ENCODE peak calls at places on chromosomes 12 and 14, in five cellular contexts. One of them, this sample, is unnamed.

GRCh38 chr14:97456958-97457357 is 659.8 kb downstream of the VRK1 start:
- DNase-seq in iPS-NIHi11: no peak
- DNase-seq in NCI-H510A treated with DMSO at 0.1 percent for 48 hours: no peak
- DNase-seq in HTR-8/SVneo: no peak
- DNase-seq in PC-9: no peak
- DNase-seq in this sample: no peak

GRCh38 chr12:12010277-12011031 is 60.3 kb upstream of the BCL2L14 start:
- DNase-seq in HTR-8/SVneo: peak
- DNase-seq in PC-9: no peak
- DNase-seq in NCI-H510A treated with DMSO at 0.1 percent for 48 hours: no peak
- DNase-seq in iPS-NIHi11: no peak
- DNase-seq in this sample: no peak

GRCh38 chr12:11702959-11703358 is 53.5 kb downstream of the ETV6 start:
- DNase-seq in iPS-NIHi11: no peak
- DNase-seq in NCI-H510A treated with DMSO at 0.1 percent for 48 hours: no peak
- DNase-seq in PC-9: no peak
- DNase-seq in HTR-8/SVneo: no peak
- DNase-seq in this sample: no peak

GRCh38 chr14:90487031-90487430 is 90.2 kb downstream of the CALM1 start:
- DNase-seq in iPS-NIHi11: no peak
- DNase-seq in NCI-H510A treated with DMSO at 0.1 percent for 48 hours: peak
- DNase-seq in PC-9: no peak
- DNase-seq in HTR-8/SVneo: no peak
- DNase-seq in this sample: no peak

GRCh38 chr12:100473050-100473715 is 483 bp upstream of the NR1H4 start:
- DNase-seq in NCI-H510A treated with DMSO at 0.1 percent for 48 hours: no peak
- DNase-seq in iPS-NIHi11: no peak
- DNase-seq in PC-9: no peak
- DNase-seq in HTR-8/SVneo: no peak
- DNase-seq in this sample: no peak

GRCh38 chr12:118436986-118437385 is 60.6 kb downstream of the SUDS3 start:
- DNase-seq in iPS-NIHi11: no peak
- DNase-seq in NCI-H510A treated with DMSO at 0.1 percent for 48 hours: no peak
- DNase-seq in PC-9: no peak
- DNase-seq in HTR-8/SVneo: peak
- DNase-seq in this sample: peak

GRCh38 chr12:62817556-62818271 is 117.2 kb downstream of the PPM1H start:
- DNase-seq in PC-9: no peak
- DNase-seq in HTR-8/SVneo: no peak
- DNase-seq in iPS-NIHi11: no peak
- DNase-seq in NCI-H510A treated with DMSO at 0.1 percent for 48 hours: peak
- DNase-seq in this sample: no peak

GRCh38 chr14:100857196-100857922 is 31.4 kb downstream of the MEG3 start:
- DNase-seq in iPS-NIHi11: no peak
- DNase-seq in PC-9: no peak
- DNase-seq in NCI-H510A treated with DMSO at 0.1 percent for 48 hours: peak
- DNase-seq in HTR-8/SVneo: no peak
- DNase-seq in this sample: no peak

GRCh38 chr12:3284411-3284810 is 206.6 kb upstream of the PRMT8 start:
- DNase-seq in iPS-NIHi11: no peak
- DNase-seq in PC-9: no peak
- DNase-seq in NCI-H510A treated with DMSO at 0.1 percent for 48 hours: no peak
- DNase-seq in HTR-8/SVneo: no peak
- DNase-seq in this sample: no peak

GRCh38 chr14:92615451-92615850 is 101.9 kb downstream of the RIN3 start:
- DNase-seq in NCI-H510A treated with DMSO at 0.1 percent for 48 hours: no peak
- DNase-seq in iPS-NIHi11: no peak
- DNase-seq in HTR-8/SVneo: no peak
- DNase-seq in PC-9: peak
- DNase-seq in this sample: no peak

GRCh38 chr14:51394391-51394790 is 154.3 kb downstream of the TMX1 start:
- DNase-seq in HTR-8/SVneo: no peak
- DNase-seq in iPS-NIHi11: no peak
- DNase-seq in PC-9: no peak
- DNase-seq in NCI-H510A treated with DMSO at 0.1 percent for 48 hours: no peak
- DNase-seq in this sample: no peak

GRCh38 chr12:79689041-79689476 is 1.7 kb downstream of the PAWR start:
- DNase-seq in iPS-NIHi11: no peak
- DNase-seq in NCI-H510A treated with DMSO at 0.1 percent for 48 hours: peak
- DNase-seq in PC-9: no peak
- DNase-seq in HTR-8/SVneo: no peak
- DNase-seq in this sample: peak

GRCh38 chr12:122097641-122098364 is 19.2 kb downstream of the MLXIP start:
- DNase-seq in PC-9: peak
- DNase-seq in iPS-NIHi11: no peak
- DNase-seq in HTR-8/SVneo: no peak
- DNase-seq in NCI-H510A treated with DMSO at 0.1 percent for 48 hours: peak
- DNase-seq in this sample: no peak

GRCh38 chr14:45716506-45716905 is 463.5 kb upstream of the MIS18BP1 start:
- DNase-seq in NCI-H510A treated with DMSO at 0.1 percent for 48 hours: no peak
- DNase-seq in iPS-NIHi11: peak
- DNase-seq in PC-9: no peak
- DNase-seq in HTR-8/SVneo: no peak
- DNase-seq in this sample: no peak

GRCh38 chr14:60722163-60722835 is 1.9 kb downstream of the SIX4 start:
- DNase-seq in PC-9: peak
- DNase-seq in HTR-8/SVneo: peak
- DNase-seq in NCI-H510A treated with DMSO at 0.1 percent for 48 hours: peak
- DNase-seq in iPS-NIHi11: peak
- DNase-seq in this sample: peak

GRCh38 chr14:89422952-89423345 is 5.9 kb upstream of the FOXN3 start:
- DNase-seq in PC-9: no peak
- DNase-seq in iPS-NIHi11: no peak
- DNase-seq in NCI-H510A treated with DMSO at 0.1 percent for 48 hours: no peak
- DNase-seq in HTR-8/SVneo: no peak
- DNase-seq in this sample: no peak

GRCh38 chr12:13668880-13669279 is 312.5 kb downstream of the GRIN2B start:
- DNase-seq in NCI-H510A treated with DMSO at 0.1 percent for 48 hours: no peak
- DNase-seq in HTR-8/SVneo: no peak
- DNase-seq in PC-9: no peak
- DNase-seq in iPS-NIHi11: no peak
- DNase-seq in this sample: no peak

GRCh38 chr12:212383-212798 is 1.6 kb downstream of the SLC6A12 start:
- DNase-seq in HTR-8/SVneo: no peak
- DNase-seq in iPS-NIHi11: no peak
- DNase-seq in PC-9: no peak
- DNase-seq in NCI-H510A treated with DMSO at 0.1 percent for 48 hours: no peak
- DNase-seq in this sample: no peak

GRCh38 chr12:47394070-47394469 is 311.8 kb downstream of the RPAP3 start:
- DNase-seq in iPS-NIHi11: no peak
- DNase-seq in HTR-8/SVneo: no peak
- DNase-seq in PC-9: no peak
- DNase-seq in NCI-H510A treated with DMSO at 0.1 percent for 48 hours: no peak
- DNase-seq in this sample: no peak

GRCh38 chr14:77177623-77178185 is 3.9 kb upstream of the TMEM63C start:
- DNase-seq in PC-9: peak
- DNase-seq in HTR-8/SVneo: no peak
- DNase-seq in iPS-NIHi11: no peak
- DNase-seq in NCI-H510A treated with DMSO at 0.1 percent for 48 hours: no peak
- DNase-seq in this sample: no peak

GRCh38 chr12:121120989-121121755 is 11.5 kb upstream of the P2RX7 start:
- DNase-seq in PC-9: no peak
- DNase-seq in iPS-NIHi11: no peak
- DNase-seq in NCI-H510A treated with DMSO at 0.1 percent for 48 hours: no peak
- DNase-seq in HTR-8/SVneo: no peak
- DNase-seq in this sample: no peak

GRCh38 chr12:51067229-51067628 is 16.2 kb downstream of the CSRNP2 start:
- DNase-seq in iPS-NIHi11: no peak
- DNase-seq in HTR-8/SVneo: no peak
- DNase-seq in NCI-H510A treated with DMSO at 0.1 percent for 48 hours: no peak
- DNase-seq in PC-9: no peak
- DNase-seq in this sample: no peak

GRCh38 chr12:124656947-124657434 is 89.6 kb upstream of the NCOR2 start:
- DNase-seq in NCI-H510A treated with DMSO at 0.1 percent for 48 hours: no peak
- DNase-seq in HTR-8/SVneo: no peak
- DNase-seq in PC-9: no peak
- DNase-seq in iPS-NIHi11: no peak
- DNase-seq in this sample: no peak

GRCh38 chr14:52235866-52236510 is 31.5 kb upstream of the PTGDR start:
- DNase-seq in NCI-H510A treated with DMSO at 0.1 percent for 48 hours: no peak
- DNase-seq in iPS-NIHi11: no peak
- DNase-seq in PC-9: no peak
- DNase-seq in HTR-8/SVneo: no peak
- DNase-seq in this sample: no peak

GRCh38 chr12:112361271-112361670 is 21.0 kb downstream of the HECTD4 start:
- DNase-seq in HTR-8/SVneo: no peak
- DNase-seq in NCI-H510A treated with DMSO at 0.1 percent for 48 hours: no peak
- DNase-seq in PC-9: no peak
- DNase-seq in iPS-NIHi11: no peak
- DNase-seq in this sample: no peak

GRCh38 chr12:32379213-32379612 is 20.1 kb upstream of the FGD4 start:
- DNase-seq in PC-9: no peak
- DNase-seq in iPS-NIHi11: no peak
- DNase-seq in NCI-H510A treated with DMSO at 0.1 percent for 48 hours: no peak
- DNase-seq in HTR-8/SVneo: no peak
- DNase-seq in this sample: no peak

GRCh38 chr12:124565656-124566180 is 1.7 kb downstream of the NCOR2 start:
- DNase-seq in PC-9: no peak
- DNase-seq in NCI-H510A treated with DMSO at 0.1 percent for 48 hours: no peak
- DNase-seq in iPS-NIHi11: no peak
- DNase-seq in HTR-8/SVneo: no peak
- DNase-seq in this sample: no peak

GRCh38 chr14:94602722-94603121 is 9.5 kb upstream of the SERPINA3 start:
- DNase-seq in iPS-NIHi11: no peak
- DNase-seq in NCI-H510A treated with DMSO at 0.1 percent for 48 hours: no peak
- DNase-seq in HTR-8/SVneo: no peak
- DNase-seq in PC-9: no peak
- DNase-seq in this sample: no peak

This sample was measured in SW 1271.